ENCODE peak calls at places on chromosomes 7 and 10, in seven cellular contexts. I, A, V, W, C, T and N are unnamed samples. For H3K4me1, the result is how much of the 10 kb centered on the place peaks cover.

GRCh38 chr7:135704074-135704473 is 23.9 kb downstream of the SLC13A4 start:
- DNase-seq in I (no peak), A (no peak), V (peak), W (no peak), C (no peak), T (no peak), N (no peak)

GRCh38 chr7:135714534-135715009 is 13.4 kb downstream of the SLC13A4 start:
- DNase-seq in I (peak), A (no peak), V (peak), W (no peak), C (peak), T (no peak), N (no peak)

GRCh38 chr10:3749597-3750351 is 35.2 kb downstream of the KLF6 start:
- DNase-seq in I (peak), A (no peak), V (no peak), W (peak), C (no peak), T (no peak), N (no peak)

GRCh38 chr7:66100408-66101050 is 14.1 kb upstream of the CRCP start:
- DNase-seq in I (no peak), A (no peak), V (no peak), W (no peak), C (no peak), T (no peak), N (no peak)

GRCh38 chr10:62817763-62818425 is 1.7 kb upstream of the EGR2 start:
- DNase-seq in I (peak), A (peak), V (peak), W (peak), C (peak), T (peak), N (peak)

GRCh38 chr7:74223711-74224510 is 14.1 kb downstream of the LAT2 start:
- DNase-seq in I (no peak), A (no peak), V (no peak), W (peak), C (no peak), T (no peak), N (peak)

GRCh38 chr10:59465089-59465488 is 102.7 kb upstream of the FAM13C start:
- DNase-seq in I (peak), A (no peak), V (peak), W (no peak), C (no peak), T (no peak), N (no peak)

GRCh38 chr10:101686133-101686925 is 8.6 kb downstream of the FBXW4 start:
- DNase-seq in I (no peak), A (no peak), V (no peak), W (no peak), C (no peak), T (no peak), N (no peak)

GRCh38 chr7:70646551-70647248 is 485.2 kb upstream of the GALNT17 start:
- DNase-seq in I (no peak), A (no peak), V (no peak), W (no peak), C (no peak), T (no peak), N (no peak)

GRCh38 chr7:138865843-138866242 is 67.8 kb upstream of the ATP6V0A4 start:
- DNase-seq in I (no peak), A (no peak), V (peak), W (no peak), C (no peak), T (no peak), N (no peak)

DNA sequence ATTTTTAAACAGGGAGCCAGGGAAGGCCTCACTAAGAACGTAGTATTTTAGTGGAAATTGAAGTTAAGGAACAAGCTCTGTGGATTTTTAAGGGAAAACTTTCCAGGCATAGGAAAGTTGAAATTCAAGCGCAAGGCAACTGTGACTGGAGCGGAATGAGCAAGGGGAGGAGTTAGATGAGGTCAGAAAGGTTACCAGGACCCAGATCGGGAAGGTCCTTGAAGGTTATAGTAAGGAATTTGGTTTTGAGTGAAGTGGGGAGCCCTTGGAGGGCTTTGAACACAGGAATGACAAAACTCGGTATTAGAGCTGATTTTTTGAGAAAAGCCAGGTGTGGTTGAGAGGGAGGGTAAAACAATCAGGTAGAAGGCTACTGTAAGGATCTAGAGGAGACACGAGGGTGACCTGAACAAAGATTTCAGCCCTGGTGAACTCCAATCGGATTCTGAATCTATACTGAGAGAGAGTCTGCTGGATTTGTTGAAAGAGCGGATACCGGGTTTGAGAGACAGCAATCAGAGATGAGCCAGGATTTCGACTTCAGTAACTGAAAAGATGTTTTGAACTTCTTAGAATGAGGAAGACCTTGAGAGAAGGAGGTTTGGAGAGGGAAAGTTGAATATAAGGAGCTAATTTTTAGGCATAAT is 1013.9 kb downstream of the NRG3 start:
- DNase-seq in I (peak), A (no peak), V (peak), W (no peak), C (no peak), T (peak), N (no peak)
- H3K4me3 ChIP-seq in I (no peak), A (no peak), V (peak), W (no peak), C (no peak), T (no peak), N (no peak)

GRCh38 chr7:158776474-158776873 is 52.8 kb downstream of the ESYT2 start:
- DNase-seq in I (no peak), A (no peak), V (no peak), W (no peak), C (no peak), T (no peak), N (no peak)
- H3K27ac ChIP-seq in I (no peak), A (no peak), V (no peak), W (no peak), C (no peak), T (no peak), N (no peak)

GRCh38 chr7:22333680-22334141 is 23.2 kb downstream of the RAPGEF5 start:
- DNase-seq in I (no peak), A (peak), V (no peak), W (no peak), C (no peak), T (no peak), N (no peak)
- H3K4me1 ChIP-seq in I (under half), A (under half), V (half or more), W (under half), C (under half), T (under half), N (under half)

GRCh38 chr10:24237801-24238390 is 29.0 kb downstream of the KIAA1217 start:
- DNase-seq in I (no peak), A (no peak), V (peak), W (no peak), C (no peak), T (no peak), N (no peak)
- H3K4me3 ChIP-seq in I (no peak), A (peak), V (peak), W (no peak), C (no peak), T (no peak), N (no peak)